ENCODE peak calls at places on chromosome 11, in four cellular contexts. H, O, Q and D are unnamed samples.

GRCh38 chr11:125165111-125165663 is 636 bp downstream of the PKNOX2 start:
- DNase-seq in O (no peak), Q (no peak), H (no peak), D (no peak)

GRCh38 chr11:109425554-109425953 is 3.6 kb downstream of the C11orf87 start:
- DNase-seq in H (no peak), O (no peak), Q (no peak), D (no peak)

GRCh38 chr11:44203270-44204043 is 106.5 kb downstream of the ALX4 start:
- DNase-seq in O (no peak), Q (no peak), H (no peak), D (no peak)

GRCh38 chr11:31493235-31493634 is 16.2 kb downstream of the IMMP1L start:
- DNase-seq in O (no peak), Q (no peak), H (no peak), D (no peak)

GRCh38 chr11:67504950-67505561 is at the start of gene PITPNM1:
- DNase-seq in Q (peak), H (no peak), O (peak), D (no peak)

GRCh38 chr11:93209476-93209875 is 11.7 kb upstream of the SLC36A4 start:
- DNase-seq in Q (no peak), H (no peak), O (no peak), D (no peak)

GRCh38 chr11:40401132-40401853 is 1058.2 kb downstream of the LRRC4C start:
- DNase-seq in Q (no peak), H (no peak), O (no peak), D (no peak)

GRCh38 chr11:35683728-35684339 is 21.3 kb downstream of the TRIM44 start:
- DNase-seq in O (no peak), H (no peak), Q (no peak), D (no peak)

GRCh38 chr11:120401506-120401905 is 65.3 kb downstream of the ARHGEF12 start:
- DNase-seq in Q (no peak), O (no peak), H (no peak), D (no peak)

GRCh38 chr11:74024630-74025029 is 15.7 kb upstream of the UCP3 start:
- DNase-seq in O (no peak), Q (no peak), H (no peak), D (no peak)

GRCh38 chr11:27722117-27722844 is 22.0 kb upstream of the BDNF start:
- DNase-seq in O (no peak), H (no peak), Q (no peak), D (no peak)

GRCh38 chr11:12900496-12900895 is 108.6 kb upstream of the RASSF10 start:
- DNase-seq in H (no peak), Q (peak), O (no peak), D (no peak)

GRCh38 chr11:62786318-62787004 is 741 bp upstream of the TMEM179B start:
- DNase-seq in Q (peak), H (peak), O (peak), D (no peak)

GRCh38 chr11:17352925-17353227 is 1.3 kb downstream of the NCR3LG1 start:
- DNase-seq in O (peak), H (no peak), Q (peak), D (peak)

GRCh38 chr11:15308840-15309239 is 194.1 kb downstream of the INSC start:
- DNase-seq in Q (no peak), O (no peak), H (no peak), D (no peak)

GRCh38 chr11:47532597-47533213 is 20.2 kb downstream of the CELF1 start:
- DNase-seq in H (no peak), Q (no peak), O (peak), D (no peak)

GRCh38 chr11:3119141-3119821 is 45.8 kb downstream of the OSBPL5 start:
- DNase-seq in Q (no peak), H (no peak), O (no peak), D (no peak)

GRCh38 chr11:83852775-83853442 is 566.7 kb upstream of the CCDC90B start:
- DNase-seq in Q (peak), O (no peak), H (no peak), D (no peak)

GRCh38 chr11:87290304-87290922 is 252.7 kb downstream of the TMEM135 start:
- DNase-seq in Q (peak), O (peak), H (peak), D (peak)

GRCh38 chr11:94876222-94876621 is 97.1 kb downstream of the CWC15 start:
- DNase-seq in H (no peak), Q (no peak), O (no peak), D (no peak)

GRCh38 chr11:746289-747175 is 732 bp upstream of the TALDO1 start:
- DNase-seq in Q (no peak), H (no peak), O (no peak), D (no peak)

GRCh38 chr11:128522063-128522942 is 65.1 kb downstream of the ETS1 start:
- DNase-seq in O (peak), H (peak), Q (peak), D (peak)

GRCh38 chr11:113698515-113698914 is 7.6 kb downstream of the TMPRSS5 start:
- DNase-seq in H (no peak), O (no peak), Q (no peak), D (no peak)

GRCh38 chr11:8258289-8258688 is 5.4 kb downstream of the LMO1 start:
- DNase-seq in O (no peak), H (no peak), Q (no peak), D (no peak)

GRCh38 chr11:114150671-114151070 is 91.2 kb downstream of the ZBTB16 start:
- DNase-seq in H (no peak), O (peak), Q (no peak), D (no peak)

GRCh38 chr11:86743223-86744118 is 56.9 kb upstream of the PRSS23 start:
- DNase-seq in Q (peak), O (peak), H (peak), D (peak)

GRCh38 chr11:22337571-22338464 is at the start of gene SLC17A6:
- DNase-seq in H (no peak), O (no peak), Q (peak), D (no peak)

GRCh38 chr11:66649903-66650302 is 11.4 kb downstream of the RBM4 start:
- DNase-seq in O (no peak), H (no peak), Q (peak), D (no peak)

GRCh38 chr11:86955674-86956522 is 703 bp upstream of the FZD4 start:
- DNase-seq in H (peak), Q (peak), O (peak), D (no peak)

GRCh38 chr11:10651579-10652361 is 41.8 kb downstream of the IRAG1 start:
- DNase-seq in O (no peak), Q (no peak), H (peak), D (no peak)

GRCh38 chr11:65478411-65479183 is 20.2 kb upstream of the MALAT1 start:
- DNase-seq in H (no peak), O (peak), Q (no peak), D (no peak)

GRCh38 chr11:131737357-131737756 is 366.9 kb downstream of the NTM start:
- DNase-seq in O (no peak), H (no peak), Q (no peak), D (no peak)

GRCh38 chr11:73367482-73368024 is 8.6 kb upstream of the RELT start:
- DNase-seq in H (no peak), Q (no peak), O (no peak), D (no peak)

GRCh38 chr11:12060385-12060980 is 49.9 kb upstream of the MICAL2 start:
- DNase-seq in O (no peak), H (no peak), Q (no peak), D (no peak)

GRCh38 chr11:134725939-134726639 is 314.0 kb upstream of the B3GAT1 start:
- DNase-seq in O (peak), H (peak), Q (peak), D (no peak)

GRCh38 chr11:35389897-35390462 is 29.4 kb downstream of the SLC1A2 start:
- DNase-seq in Q (no peak), O (no peak), H (no peak), D (no peak)

GRCh38 chr11:131356201-131356600 is 14.2 kb upstream of the NTM start:
- DNase-seq in O (no peak), Q (no peak), H (no peak), D (no peak)

DNA sequence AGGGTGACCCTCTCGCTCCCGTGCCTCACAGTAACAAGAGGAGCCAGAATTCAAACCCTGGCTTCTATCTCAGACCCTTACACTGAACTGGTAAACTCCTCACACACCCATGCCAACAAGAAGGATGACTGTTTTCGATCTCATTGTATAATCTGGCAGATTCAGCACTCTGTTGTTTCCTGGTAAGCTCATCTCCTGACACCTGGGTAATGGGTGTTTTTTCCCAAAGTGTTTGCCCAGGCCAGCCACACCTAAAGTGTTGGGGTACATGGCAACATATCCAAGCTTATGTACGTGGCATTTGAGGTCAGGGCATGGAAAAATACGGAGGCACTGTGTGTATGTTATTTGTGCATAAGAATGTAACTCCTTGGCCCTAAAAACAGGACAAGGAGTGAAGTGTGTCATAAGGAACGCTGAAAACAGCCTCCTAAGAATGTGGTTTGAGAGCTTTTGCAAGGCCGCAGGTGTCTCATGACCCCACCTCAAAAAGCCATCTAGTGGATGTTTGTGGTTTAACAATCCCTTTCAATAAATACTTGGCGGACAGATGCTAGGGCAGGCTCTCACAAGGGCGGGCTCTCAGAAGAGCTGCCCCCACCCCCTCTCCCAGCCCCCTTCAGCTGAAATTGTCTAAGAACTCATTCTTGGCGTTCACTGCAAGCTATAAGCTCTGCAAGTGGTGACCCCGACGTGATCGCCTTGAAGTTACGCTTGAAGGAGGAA is at the start of gene MS4A15:
- DNase-seq in O (peak), Q (peak), H (peak), D (no peak)
- H3K4me3 ChIP-seq in O (no peak), Q (no peak), H (no peak), D (no peak)

GRCh38 chr11:20056109-20057054 is 103.9 kb downstream of the DBX1 start:
- DNase-seq in O (no peak), Q (no peak), H (no peak), D (no peak)

GRCh38 chr11:20055312-20055711 is 105.0 kb downstream of the DBX1 start:
- DNase-seq in H (no peak), O (no peak), Q (no peak), D (no peak)

GRCh38 chr11:20051783-20052399 is 108.4 kb downstream of the DBX1 start:
- DNase-seq in H (no peak), Q (no peak), O (no peak), D (no peak)

GRCh38 chr11:20054584-20054983 is 105.7 kb downstream of the DBX1 start:
- DNase-seq in O (no peak), Q (no peak), H (no peak), D (no peak)

DNA sequence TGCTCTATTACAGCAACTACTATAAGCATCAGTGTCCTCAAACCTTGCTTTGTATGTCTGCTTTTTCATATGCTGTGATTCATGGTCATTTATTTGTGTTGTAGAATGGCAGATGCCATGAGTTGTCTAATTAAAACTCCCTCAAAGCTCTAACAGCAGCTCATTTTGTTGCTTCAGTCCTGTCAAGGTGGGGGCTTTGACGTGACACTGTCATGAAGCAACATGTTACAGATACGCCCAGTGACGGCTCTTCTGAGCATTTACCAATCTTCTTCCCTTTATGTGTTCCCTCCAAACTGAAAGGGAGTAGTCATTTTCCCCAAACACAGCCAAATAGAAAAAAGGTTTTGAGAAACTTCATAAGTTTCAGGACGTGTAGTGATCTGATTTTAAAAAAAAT is 106.7 kb downstream of the DBX1 start:
- DNase-seq in Q (no peak), H (no peak), O (no peak), D (no peak)
- TF ChIP-seq TCF7L2 in Q (no peak), H (no peak), O (no peak), D (no peak)

GRCh38 chr11:1759851-1760220 is 3.9 kb downstream of the CTSD start:
- DNase-seq in Q (no peak), O (no peak), H (no peak), D (no peak)
- H3K4me3 ChIP-seq in Q (no peak), O (no peak), H (no peak), D (peak)

GRCh38 chr11:133399294-133399693 is 133.0 kb downstream of the OPCML start:
- DNase-seq in H (no peak), O (no peak), Q (no peak), D (no peak)
- TF ChIP-seq TCF7L2 in H (no peak), O (no peak), Q (no peak), D (no peak)

DNA sequence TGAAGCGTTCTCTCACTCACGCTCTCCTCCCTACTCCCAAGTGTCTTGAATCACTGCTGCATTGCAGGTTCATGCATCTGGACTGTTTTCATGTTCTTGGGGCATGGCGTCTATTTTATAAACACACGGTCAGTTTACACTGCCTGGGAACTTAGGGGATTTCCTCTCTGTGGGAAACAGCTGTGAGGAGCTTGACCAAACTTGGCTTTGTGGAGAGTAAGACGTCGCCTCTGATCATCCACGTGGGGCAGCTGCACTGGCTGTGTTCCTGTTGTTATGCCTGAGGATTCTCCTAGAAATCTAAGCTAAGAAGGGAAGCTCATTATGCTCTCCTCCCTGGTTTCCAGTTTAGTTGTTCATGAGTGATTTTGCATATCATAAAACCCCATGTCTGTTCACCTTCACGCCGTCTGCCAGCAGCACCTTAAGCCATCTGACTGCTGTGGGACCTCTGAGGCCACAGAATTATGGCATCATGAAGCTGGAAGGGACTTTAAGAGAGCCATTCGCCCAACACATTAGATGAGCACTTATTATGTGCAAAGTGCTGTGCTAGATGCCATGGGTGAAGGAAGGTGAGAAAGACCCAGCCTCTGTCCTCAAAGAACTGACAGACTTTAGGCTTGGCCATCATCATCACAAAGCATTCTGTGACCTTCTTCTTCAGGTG is 38.8 kb upstream of the POU2AF1 start:
- DNase-seq in H (no peak), O (no peak), Q (no peak), D (no peak)
- H3K4me3 ChIP-seq in H (no peak), O (no peak), Q (no peak), D (no peak)

GRCh38 chr11:4704054-4704789 is at the start of gene MMP26:
- DNase-seq in Q (no peak), H (no peak), O (no peak), D (no peak)
- TF ChIP-seq TCF7L2 in Q (no peak), H (no peak), O (no peak), D (no peak)

GRCh38 chr11:76772100-76772782 is 10.9 kb upstream of the TSKU start:
- DNase-seq in Q (peak), O (no peak), H (no peak), D (no peak)
- H3K4me3 ChIP-seq in Q (peak), O (no peak), H (no peak), D (no peak)

DNA sequence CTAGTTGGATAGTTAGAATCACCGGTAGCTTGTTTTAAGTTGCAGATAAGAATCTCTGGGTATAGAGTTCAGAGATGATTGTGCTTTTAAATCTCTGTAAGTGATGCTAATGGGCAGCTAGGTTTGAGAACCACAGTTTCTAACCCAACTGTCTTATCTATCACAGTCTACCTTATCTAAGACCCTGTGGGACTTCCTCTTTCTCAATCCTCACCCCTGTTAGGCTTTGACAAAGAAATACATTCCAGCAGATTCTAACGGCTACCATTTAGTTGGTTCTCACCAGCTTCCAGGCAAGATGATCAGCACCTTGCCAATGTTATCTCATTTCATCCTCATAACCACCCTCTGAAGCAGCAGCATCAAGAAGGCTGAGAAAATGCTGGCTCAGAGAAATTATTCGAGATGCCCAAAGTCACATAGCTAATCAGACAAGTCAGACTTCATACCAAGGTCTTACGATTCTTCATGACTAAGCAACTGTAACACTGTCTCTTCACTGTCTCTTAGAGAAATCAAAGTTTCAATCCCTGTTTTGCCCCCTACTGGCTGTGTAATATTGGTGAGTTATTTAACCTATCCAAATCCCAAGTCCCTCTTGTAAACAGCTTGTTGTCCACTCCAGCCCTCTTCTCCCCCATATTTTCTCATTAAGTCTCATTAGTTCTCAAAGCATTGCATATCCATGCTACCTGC is 192.4 kb upstream of the API5 start:
- DNase-seq in O (no peak), H (no peak), Q (no peak), D (no peak)
- TF ChIP-seq TCF7L2 in O (no peak), H (no peak), Q (no peak), D (no peak)